ENCODE peak calls at places on chromosomes 7 and 10, in eight cellular contexts. X is stomach, S is K562, V is IMR-90, D is body of pancreas, F is endothelial cell of umbilical vein, A is HCT116, P is heart left ventricle. L is an unnamed sample.

GRCh38 chr7:112462236-112462635 is 12.0 kb downstream of the IFRD1 start:
- DNase-seq in X (peak), S (no peak), V (peak), D (peak), F (peak), A (no peak), P (peak), L (no peak)

GRCh38 chr10:114273910-114274309 is 34.9 kb downstream of the VWA2 start:
- DNase-seq in X (no peak), S (no peak), V (no peak), D (peak), F (no peak), A (no peak), P (no peak), L (no peak)

GRCh38 chr7:19143930-19144574 is 1.2 kb downstream of the FERD3L start:
- DNase-seq in X (no peak), S (no peak), V (no peak), D (no peak), F (no peak), A (no peak), P (no peak), L (no peak)

GRCh38 chr7:4996696-4997222 is 37.8 kb upstream of the MMD2 start:
- DNase-seq in X (no peak), S (no peak), V (no peak), D (no peak), F (no peak), A (no peak), P (no peak), L (no peak)

GRCh38 chr7:54841772-54842707 is 83.0 kb upstream of the SEC61G start:
- DNase-seq in X (no peak), S (peak), V (peak), D (peak), F (peak), A (peak), P (no peak), L (no peak)

GRCh38 chr7:47088329-47089067 is 493.4 kb downstream of the TNS3 start:
- DNase-seq in X (peak), S (peak), V (peak), D (peak), F (peak), A (peak), P (peak), L (peak)

GRCh38 chr10:44713307-44713706 is 197.8 kb upstream of the TMEM72 start:
- DNase-seq in X (no peak), S (no peak), V (no peak), D (peak), F (no peak), A (no peak), P (no peak), L (no peak)

GRCh38 chr7:51154201-51154600 is 162.4 kb downstream of the COBL start:
- DNase-seq in X (no peak), S (no peak), V (no peak), D (no peak), F (no peak), A (no peak), P (no peak), L (no peak)

GRCh38 chr7:122676466-122676865 is 22.5 kb downstream of the RNF133 start:
- DNase-seq in X (no peak), S (no peak), V (no peak), D (no peak), F (no peak), A (no peak), P (no peak), L (no peak)

GRCh38 chr10:653991-654646 is 35.3 kb downstream of the DIP2C start:
- DNase-seq in X (peak), S (no peak), V (peak), D (peak), F (peak), A (no peak), P (no peak), L (no peak)

GRCh38 chr10:97574374-97575100 is 2.0 kb downstream of the ANKRD2 start:
- DNase-seq in X (peak), S (no peak), V (peak), D (peak), F (peak), A (peak), P (peak), L (no peak)

GRCh38 chr10:94677691-94678090 is 5.8 kb upstream of the CYP2C18 start:
- DNase-seq in X (peak), S (peak), V (no peak), D (peak), F (no peak), A (peak), P (no peak), L (no peak)

GRCh38 chr10:22505923-22506685 is 160.8 kb downstream of the SPAG6 start:
- DNase-seq in X (peak), S (no peak), V (no peak), D (peak), F (no peak), A (no peak), P (no peak), L (no peak)

GRCh38 chr7:92835140-92835850 is 1.1 kb downstream of the CDK6 start:
- DNase-seq in X (peak), S (peak), V (peak), D (peak), F (peak), A (peak), P (peak), L (peak)

GRCh38 chr7:1942704-1943294 is 272.7 kb downstream of the ELFN1 start:
- DNase-seq in X (no peak), S (no peak), V (no peak), D (no peak), F (peak), A (no peak), P (peak), L (no peak)

GRCh38 chr7:2116903-2117680 is 115.7 kb downstream of the MAD1L1 start:
- DNase-seq in X (peak), S (no peak), V (peak), D (peak), F (peak), A (no peak), P (peak), L (no peak)

GRCh38 chr7:141042222-141043193 is 27.8 kb upstream of the MRPS33 start:
- DNase-seq in X (no peak), S (no peak), V (peak), D (no peak), F (no peak), A (no peak), P (no peak), L (no peak)

GRCh38 chr10:24894309-24894708 is 58.1 kb downstream of the PRTFDC1 start:
- DNase-seq in X (no peak), S (peak), V (peak), D (no peak), F (peak), A (no peak), P (peak), L (no peak)

GRCh38 chr10:72702868-72703581 is 11.1 kb downstream of the MCU start:
- DNase-seq in X (no peak), S (no peak), V (peak), D (no peak), F (peak), A (no peak), P (no peak), L (no peak)

GRCh38 chr10:16592327-16592854 is 70.7 kb upstream of the C1QL3 start:
- DNase-seq in X (no peak), S (no peak), V (no peak), D (no peak), F (no peak), A (no peak), P (no peak), L (no peak)

GRCh38 chr10:1577945-1578344 is 159.4 kb downstream of the ADARB2 start:
- DNase-seq in X (no peak), S (no peak), V (no peak), D (no peak), F (no peak), A (no peak), P (no peak), L (no peak)

GRCh38 chr10:118658762-118659161 is 63.3 kb upstream of the PRLHR start:
- DNase-seq in X (no peak), S (no peak), V (no peak), D (no peak), F (no peak), A (no peak), P (no peak), L (no peak)

GRCh38 chr7:74226633-74227032 is 16.8 kb downstream of the LAT2 start:
- DNase-seq in X (no peak), S (no peak), V (no peak), D (no peak), F (no peak), A (no peak), P (no peak), L (peak)

GRCh38 chr7:91310829-91311460 is 46.7 kb downstream of the FZD1 start:
- DNase-seq in X (no peak), S (no peak), V (peak), D (peak), F (no peak), A (no peak), P (no peak), L (no peak)

GRCh38 chr7:134083766-134084487 is 43.2 kb upstream of the LRGUK start:
- DNase-seq in X (no peak), S (peak), V (peak), D (no peak), F (no peak), A (no peak), P (no peak), L (no peak)

GRCh38 chr10:36765777-36766176 is 359.6 kb upstream of the ANKRD30A start:
- DNase-seq in X (no peak), S (no peak), V (peak), D (no peak), F (no peak), A (no peak), P (no peak), L (no peak)

GRCh38 chr7:155804897-155805825 is 7.1 kb downstream of the SHH start:
- DNase-seq in X (peak), S (peak), V (peak), D (peak), F (peak), A (no peak), P (no peak), L (peak)

DNA sequence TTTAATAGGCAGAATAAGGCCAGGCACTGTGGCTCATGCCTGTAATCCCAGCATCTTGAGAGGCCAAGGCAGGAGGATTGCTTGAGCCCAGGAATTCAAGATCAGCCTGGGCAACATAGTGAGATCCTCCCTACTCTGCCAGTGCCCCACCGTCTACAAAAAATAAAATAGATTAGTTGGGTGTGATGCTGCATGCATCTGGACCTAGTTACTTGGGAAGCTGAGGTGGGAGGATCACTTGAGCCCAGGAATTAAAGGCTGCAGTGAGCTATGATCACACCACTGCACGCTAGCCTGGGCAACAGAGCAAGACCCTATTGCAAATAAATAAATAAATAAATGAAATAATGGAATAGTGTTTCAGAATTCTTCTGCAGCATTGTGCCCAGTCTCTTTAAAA is 16.2 kb downstream of the FAM200A start:
- DNase-seq in X (no peak), S (no peak), V (no peak), D (no peak), F (no peak), A (no peak), P (no peak), L (no peak)
- TF ChIP-seq POLR2A in X (no peak), S (no peak), V (no peak), D (no peak), F (no peak), A (no peak), P (no peak), L (no peak)

GRCh38 chr7:101138149-101138870 is 11.4 kb downstream of the SERPINE1 start:
- DNase-seq in X (peak), S (peak), V (peak), D (peak), F (peak), A (peak), P (peak), L (peak)

GRCh38 chr7:101140746-101141382 is 13.4 kb upstream of the AP1S1 start:
- DNase-seq in X (no peak), S (no peak), V (no peak), D (no peak), F (no peak), A (no peak), P (no peak), L (no peak)

GRCh38 chr7:101134399-101134980 is 7.6 kb downstream of the SERPINE1 start:
- DNase-seq in X (no peak), S (no peak), V (no peak), D (no peak), F (peak), A (no peak), P (no peak), L (no peak)

GRCh38 chr7:101140339-101140699 is 13.4 kb downstream of the SERPINE1 start:
- DNase-seq in X (no peak), S (no peak), V (peak), D (no peak), F (peak), A (no peak), P (no peak), L (no peak)

DNA sequence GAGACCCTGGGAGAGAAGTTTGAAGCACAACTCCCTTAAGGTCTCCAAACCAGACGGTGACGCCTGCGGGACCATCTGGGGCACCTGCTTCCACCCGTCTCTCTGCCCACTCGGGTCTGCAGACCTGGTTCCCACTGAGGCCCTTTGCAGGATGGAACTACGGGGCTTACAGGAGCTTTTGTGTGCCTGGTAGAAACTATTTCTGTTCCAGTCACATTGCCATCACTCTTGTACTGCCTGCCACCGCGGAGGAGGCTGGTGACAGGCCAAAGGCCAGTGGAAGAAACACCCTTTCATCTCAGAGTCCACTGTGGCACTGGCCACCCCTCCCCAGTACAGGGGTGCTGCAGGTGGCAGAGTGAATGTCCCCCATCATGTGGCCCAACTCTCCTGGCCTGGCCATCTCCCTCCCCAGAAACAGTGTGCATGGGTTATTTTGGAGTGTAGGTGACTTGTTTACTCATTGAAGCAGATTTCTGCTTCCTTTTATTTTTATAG is 10.8 kb downstream of the SERPINE1 start:
- DNase-seq in X (no peak), S (no peak), V (no peak), D (no peak), F (no peak), A (no peak), P (no peak), L (no peak)
- TF ChIP-seq POLR2A in X (no peak), S (no peak), V (no peak), D (no peak), F (peak), A (no peak), P (no peak), L (no peak)

GRCh38 chr7:75888464-75889222 is 9.8 kb downstream of the RHBDD2 start:
- DNase-seq in X (peak), S (no peak), V (no peak), D (no peak), F (no peak), A (no peak), P (peak), L (peak)
- TF ChIP-seq POLR2A in X (no peak), S (no peak), V (no peak), D (no peak), F (no peak), A (no peak), P (no peak), L (no peak)

GRCh38 chr7:158816271-158816670 is 13.0 kb downstream of the ESYT2 start:
- DNase-seq in X (no peak), S (no peak), V (no peak), D (no peak), F (no peak), A (no peak), P (no peak), L (no peak)

GRCh38 chr7:158816995-158817394 is 12.3 kb downstream of the ESYT2 start:
- DNase-seq in X (peak), S (peak), V (no peak), D (no peak), F (no peak), A (no peak), P (no peak), L (peak)

GRCh38 chr7:158820656-158821055 is 8.7 kb downstream of the ESYT2 start:
- DNase-seq in X (no peak), S (no peak), V (peak), D (no peak), F (no peak), A (no peak), P (no peak), L (no peak)

GRCh38 chr7:158819571-158820203 is 9.6 kb downstream of the ESYT2 start:
- DNase-seq in X (no peak), S (peak), V (no peak), D (no peak), F (no peak), A (no peak), P (no peak), L (no peak)

DNA sequence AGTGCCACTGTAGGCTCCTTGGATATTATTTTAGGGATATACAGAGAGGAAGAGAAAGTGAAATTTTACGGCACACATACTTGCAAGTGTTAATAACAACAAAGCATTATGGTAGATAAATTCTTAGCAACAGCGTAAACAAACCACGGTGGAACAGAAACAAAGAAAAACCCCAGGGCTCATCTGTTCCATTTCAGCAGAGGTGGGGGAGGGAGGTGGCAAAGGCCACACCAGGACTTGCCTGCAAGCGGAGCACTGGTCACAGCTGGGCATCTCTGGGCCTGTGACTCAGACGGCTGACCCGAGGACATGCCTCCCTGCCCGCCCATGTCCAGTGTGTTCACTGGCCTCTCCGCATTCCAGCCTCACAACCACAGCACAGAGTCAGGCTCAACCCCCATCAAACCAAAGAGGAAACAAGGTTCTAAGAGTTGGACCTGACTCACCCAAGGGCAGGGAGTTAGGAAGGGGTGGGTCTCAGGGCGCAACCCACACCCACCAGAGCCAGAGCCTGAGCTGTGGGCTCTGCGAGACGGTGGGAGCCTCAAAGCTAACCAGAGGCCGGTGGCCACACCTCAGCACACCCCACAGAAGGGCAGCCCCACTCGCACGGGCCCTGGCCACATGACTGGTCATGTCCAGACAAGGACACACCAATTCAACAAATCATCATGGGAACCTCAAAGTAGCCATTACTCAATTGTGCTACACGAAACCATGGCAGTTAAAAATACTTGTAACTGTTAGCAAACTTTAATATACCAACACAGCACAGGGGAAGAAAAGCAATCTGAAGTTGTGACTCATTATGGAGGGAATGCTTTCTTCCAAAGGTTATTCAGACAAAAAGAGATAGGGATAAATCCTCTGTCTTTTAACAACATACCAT is 10.7 kb downstream of the ESYT2 start:
- DNase-seq in X (peak), S (peak), V (peak), D (peak), F (peak), A (peak), P (peak), L (peak)
- TF ChIP-seq POLR2A in X (no peak), S (no peak), V (peak), D (peak), F (peak), A (no peak), P (peak), L (no peak)

DNA sequence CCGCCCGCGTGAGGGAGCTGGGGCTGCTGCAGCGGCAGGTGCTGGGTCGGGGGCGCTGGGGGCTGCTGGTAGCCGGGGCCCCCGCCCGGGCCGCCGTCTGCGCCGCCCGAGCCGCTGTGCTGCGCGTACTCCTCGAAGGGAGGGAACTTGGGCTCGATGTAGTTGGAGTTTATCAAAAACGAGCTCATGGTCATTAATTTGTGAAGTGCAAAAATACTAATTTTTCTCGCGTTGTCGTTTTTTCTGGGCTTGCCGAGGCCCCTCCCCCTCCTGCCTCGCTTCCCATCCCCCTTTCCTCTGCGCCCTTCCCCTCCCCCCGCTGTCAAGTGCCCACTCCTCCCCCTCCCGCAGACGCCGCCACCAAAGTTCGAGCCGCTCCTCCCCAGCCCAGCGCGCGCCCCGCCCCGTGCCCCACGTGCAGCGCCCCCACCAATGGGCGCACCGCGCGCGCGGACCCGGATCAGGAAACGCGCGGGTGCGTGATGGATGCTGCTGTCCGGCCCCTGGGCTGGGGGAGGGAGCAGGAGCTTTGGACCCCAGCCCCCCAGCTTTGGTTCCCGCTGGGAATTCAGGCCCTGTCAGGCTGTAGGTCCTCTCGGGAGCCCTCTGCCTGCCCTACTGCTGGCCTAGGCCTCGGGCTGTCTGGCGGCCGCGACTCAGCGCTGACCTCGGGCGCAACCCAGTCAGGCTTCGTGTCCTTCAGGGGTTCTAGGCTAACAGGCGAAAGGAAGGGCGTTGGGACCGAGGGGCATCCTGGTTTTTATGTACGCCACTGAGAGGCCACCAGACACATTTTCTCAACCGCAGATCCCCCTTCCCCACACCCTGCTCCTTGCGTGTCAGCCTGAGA is at the start of gene HOXA4:
- DNase-seq in X (peak), S (no peak), V (peak), D (peak), F (peak), A (no peak), P (peak), L (peak)
- TF ChIP-seq POLR2A in X (no peak), S (no peak), V (peak), D (peak), F (peak), A (peak), P (peak), L (no peak)

L was measured in upper lobe of left lung.